ENCODE peak calls at places on chromosomes 4 and X, in nine cellular contexts. F, I, E, O, Z, H, T, G and B are unnamed samples.

GRCh38 chr4:155134136-155134535 is 74.3 kb upstream of the NPY2R start:
- DNase-seq in G (no peak), H (no peak), F (no peak), E (no peak), O (no peak), Z (no peak), I (no peak), T (no peak), B (no peak)

GRCh38 chrX:150036181-150036580 is 97.9 kb upstream of the EOLA2 start:
- DNase-seq in T (no peak), H (peak; percentile 39), Z (no peak), F (peak; percentile 4), G (no peak), O (no peak), I (peak; percentile 83), E (no peak), B (no peak)

GRCh38 chr4:81215219-81215892 is at the start of gene PRKG2:
- DNase-seq in F (no peak), E (peak; percentile 40), Z (peak; percentile 59), H (no peak), O (peak; percentile 71), I (peak; percentile 25), T (peak; percentile 74), G (no peak), B (peak; percentile 13)

GRCh38 chr4:6471303-6472007 is 959 bp downstream of the PPP2R2C start:
- DNase-seq in F (peak; percentile 74), G (peak; percentile 53), Z (no peak), O (no peak), E (no peak), H (no peak), I (no peak), T (no peak), B (no peak)

GRCh38 chrX:103779156-103779555 is 2.5 kb downstream of the PLP1 start:
- DNase-seq in Z (no peak), O (no peak), T (no peak), F (peak; percentile 39), I (no peak), G (no peak), E (no peak), H (no peak), B (no peak)

GRCh38 chr4:120915311-120915710 is 7.2 kb downstream of the PRDM5 start:
- DNase-seq in F (no peak), H (no peak), O (no peak), G (no peak), E (no peak), T (no peak), Z (no peak), I (no peak), B (no peak)

GRCh38 chrX:2967998-2968909 is 38.1 kb upstream of the ARSH start:
- DNase-seq in I (peak; percentile 50), Z (no peak), E (no peak), G (no peak), T (no peak), O (no peak), F (no peak), H (no peak), B (no peak)

GRCh38 chrX:109848451-109849050 is 115.5 kb upstream of the ACSL4 start:
- DNase-seq in O (no peak), T (no peak), H (no peak), I (no peak), Z (no peak), E (no peak), F (peak; percentile 12), G (no peak), B (no peak)

GRCh38 chr4:15149234-15149841 is 147.1 kb downstream of the CPEB2 start:
- DNase-seq in Z (no peak), F (no peak), E (no peak), H (no peak), G (peak; percentile 39), O (no peak), I (peak; percentile 28), T (no peak), B (no peak)

GRCh38 chr4:15153662-15154061 is 151.4 kb downstream of the CPEB2 start:
- DNase-seq in G (no peak), E (no peak), I (no peak), F (no peak), O (no peak), H (no peak), Z (no peak), T (no peak), B (no peak)

GRCh38 chr4:15150636-15151432 is 148.6 kb downstream of the CPEB2 start:
- DNase-seq in F (no peak), O (no peak), H (no peak), Z (no peak), T (no peak), G (no peak), I (no peak), E (no peak), B (no peak)

GRCh38 chr4:15147709-15148651 is 145.7 kb downstream of the CPEB2 start:
- DNase-seq in H (no peak), E (peak; percentile 69), O (no peak), G (no peak), Z (no peak), T (no peak), I (peak; percentile 21), F (no peak), B (no peak)

DNA sequence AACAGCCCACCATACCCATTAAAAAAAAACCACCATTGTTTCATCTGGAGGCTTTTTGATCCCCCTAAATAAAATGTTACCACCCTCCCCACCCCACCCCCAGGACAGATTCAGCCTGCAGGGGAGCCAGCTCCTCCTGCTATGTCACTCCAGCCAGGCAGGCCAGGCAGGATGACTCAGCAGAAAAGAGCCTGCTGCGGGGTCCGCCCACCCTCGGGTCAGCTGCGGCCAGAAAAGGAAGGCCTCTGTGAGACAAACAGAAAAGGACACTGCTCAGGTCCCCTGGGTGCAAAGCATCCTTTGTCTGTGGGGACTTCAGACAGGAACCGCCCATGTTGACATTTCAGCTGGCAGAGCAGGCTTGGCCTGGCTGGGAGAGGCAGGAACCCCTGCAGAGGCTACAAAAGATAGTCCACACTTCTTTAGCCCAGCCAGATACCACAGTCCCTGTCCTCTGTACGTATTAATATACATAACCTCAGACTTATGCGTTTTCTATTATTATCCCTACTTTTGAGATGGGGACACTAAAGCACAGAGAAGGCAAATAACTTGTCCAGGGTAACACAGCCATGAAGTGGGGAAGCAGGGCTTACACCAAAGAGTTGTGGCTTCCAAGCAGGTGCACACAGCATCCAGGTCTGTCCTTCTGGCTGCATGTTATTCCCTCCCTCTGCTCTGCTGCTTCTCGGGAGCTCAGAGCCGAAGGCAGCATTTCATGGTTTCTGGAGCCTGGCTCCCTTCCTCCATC is 147.7 kb downstream of the CPEB2 start:
- DNase-seq in T (peak; percentile 82), G (peak; percentile 59), F (peak; percentile 54), Z (peak; percentile 66), E (peak; percentile 73), H (peak; percentile 96), I (peak; percentile 77), O (peak; percentile 82), B (peak; percentile 27)
- TF ChIP-seq CTCF in T (peak; percentile 10), G (no peak), F (no peak), Z (no peak), E (peak; percentile 12), H (no peak), I (peak; percentile 34), O (no peak), B (no peak)

DNA sequence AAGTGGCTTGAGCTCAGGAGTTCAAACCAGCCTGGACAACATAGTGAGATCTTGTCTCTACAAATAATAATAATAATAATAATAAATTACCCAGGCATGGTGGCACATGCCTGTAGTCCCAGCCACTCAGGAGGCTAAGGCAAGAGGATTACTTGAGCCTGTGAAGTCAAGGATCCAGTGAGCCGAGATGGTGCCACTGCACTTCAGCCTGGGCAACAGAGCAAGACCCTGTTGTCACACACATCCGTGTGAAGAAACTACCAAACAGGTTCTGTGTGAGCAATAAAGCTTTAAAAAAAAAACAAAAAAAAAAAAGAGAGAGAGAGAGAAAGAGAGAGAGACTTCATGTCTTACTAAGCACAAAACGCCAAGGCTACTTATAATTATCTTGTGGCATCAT is 42.5 kb downstream of the ANOS1 start:
- DNase-seq in T (no peak), E (no peak), G (no peak), H (no peak), Z (no peak), O (no peak), F (no peak), I (no peak), B (no peak)
- TF ChIP-seq CTCF in T (no peak), E (no peak), G (no peak), H (no peak), Z (no peak), O (no peak), F (no peak), I (no peak), B (no peak)

GRCh38 chr4:102503301-102503746 is 2.2 kb downstream of the NFKB1 start:
- DNase-seq in F (peak; percentile 14), O (no peak), T (no peak), H (no peak), G (peak; percentile 29), E (no peak), I (no peak), Z (no peak), B (no peak)

GRCh38 chr4:102500371-102501175 is 586 bp upstream of the NFKB1 start:
- DNase-seq in H (no peak), F (peak; percentile 73), Z (peak; percentile 56), G (peak; percentile 25), T (peak; percentile 69), E (peak; percentile 51), O (peak; percentile 77), I (peak; percentile 56), B (no peak)

GRCh38 chr4:102503831-102504786 is 3.0 kb downstream of the NFKB1 start:
- DNase-seq in T (no peak), E (no peak), I (no peak), O (no peak), F (no peak), G (no peak), H (no peak), Z (no peak), B (no peak)

GRCh38 chr4:102501176-102501634 is at the start of gene NFKB1:
- DNase-seq in I (peak; percentile 81), H (no peak), E (peak; percentile 78), F (no peak), Z (peak; percentile 81), T (peak; percentile 82), O (peak; percentile 87), G (peak; percentile 87), B (peak; percentile 59)

DNA sequence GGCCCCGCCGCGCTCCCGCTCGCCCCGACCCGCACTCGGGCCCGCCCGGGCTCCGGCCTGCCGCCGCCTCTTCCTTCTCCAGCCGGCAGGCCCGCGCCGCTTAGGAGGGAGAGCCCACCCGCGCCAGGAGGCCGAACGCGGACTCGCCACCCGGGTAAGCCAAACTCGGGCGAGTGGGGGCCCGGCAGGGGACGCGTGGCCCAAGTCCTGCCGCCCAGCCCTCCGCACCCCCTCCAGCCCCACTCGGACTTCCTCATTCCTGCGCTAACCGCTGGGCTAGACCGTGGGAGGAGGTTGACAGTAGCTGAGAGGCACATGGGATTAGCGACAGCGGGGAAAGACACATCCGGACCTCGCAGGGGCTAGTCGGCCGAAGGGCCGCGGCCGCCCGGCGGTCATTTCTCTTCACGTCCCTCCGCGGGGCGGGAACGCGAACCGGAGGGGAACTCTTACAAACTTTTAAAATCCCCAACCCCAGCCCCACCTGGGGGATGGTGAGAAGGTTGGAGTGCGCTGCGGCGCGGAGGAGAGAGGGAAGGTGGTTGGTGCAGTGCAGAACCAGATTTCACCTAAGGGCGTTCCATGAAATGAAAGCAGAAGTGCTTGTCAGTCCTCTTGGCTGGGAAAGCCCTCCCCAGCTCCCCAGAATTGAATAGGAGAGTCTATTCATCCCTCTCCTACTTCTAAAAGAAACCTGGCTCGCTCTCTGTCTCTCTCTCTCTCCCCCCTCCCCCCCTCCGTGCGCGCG is 650 bp downstream of the NFKB1 start:
- DNase-seq in I (peak; percentile 88), G (peak; percentile 64), E (peak; percentile 74), F (peak; percentile 84), T (peak; percentile 88), Z (peak; percentile 90), O (peak; percentile 94), H (no peak), B (peak; percentile 65)
- TF ChIP-seq CTCF in I (no peak), G (no peak), E (no peak), F (no peak), T (no peak), Z (no peak), O (no peak), H (no peak), B (no peak)

DNA sequence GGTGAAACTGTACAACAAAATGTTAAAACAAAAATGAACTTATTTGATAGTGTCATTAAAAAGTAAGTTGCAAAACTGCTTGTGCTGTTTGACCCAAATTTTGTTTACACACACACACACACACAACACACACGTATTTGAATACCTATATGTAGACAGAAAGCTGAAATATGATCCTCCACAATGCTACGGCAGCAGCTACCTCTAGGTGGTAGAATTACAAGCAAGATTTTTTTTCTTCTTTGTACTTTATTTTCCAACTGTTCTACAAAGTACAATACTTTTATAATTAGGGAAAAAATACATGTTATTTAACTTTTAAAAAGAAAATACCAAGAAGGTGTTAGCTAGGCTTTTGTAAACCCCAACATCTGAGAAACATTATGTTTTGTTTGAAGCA is 1.2 kb downstream of the CYTL1 start:
- DNase-seq in F (no peak), I (no peak), G (no peak), Z (no peak), T (no peak), O (no peak), E (no peak), H (no peak), B (no peak)
- TF ChIP-seq CTCF in F (peak; percentile 19), I (peak; percentile 21), G (no peak), Z (no peak), T (peak; percentile 33), O (no peak), E (peak; percentile 9), H (no peak), B (no peak)